ENCODE peak calls at places on chromosomes 11 and 22, in ten cellular contexts. R, A, B, Z, K, V, Y, E, N and D are unnamed samples.

GRCh38 chr11:38089728-38090127 is 1491.7 kb upstream of the RAG2 start:
- ATAC-seq in K (no peak), R (no peak), Z (no peak), E (no peak), N (no peak), Y (no peak), B (no peak), A (no peak), V (no peak), D (no peak)

GRCh38 chr22:29799217-29799680 is 32.1 kb downstream of the UQCR10 start:
- ATAC-seq in N (peak), B (no peak), E (peak), V (no peak), Z (no peak), R (no peak), K (no peak), Y (no peak), A (peak), D (no peak)

GRCh38 chr11:130830563-130830950 is 85.7 kb downstream of the SNX19 start:
- ATAC-seq in R (no peak), Y (no peak), Z (no peak), A (no peak), N (no peak), K (no peak), B (no peak), E (peak), V (no peak), D (no peak)

GRCh38 chr11:85749884-85750283 is 61.1 kb downstream of the SYTL2 start:
- ATAC-seq in K (no peak), Y (no peak), N (peak), V (no peak), Z (no peak), E (no peak), R (no peak), B (no peak), A (no peak), D (no peak)

GRCh38 chr11:34632105-34632780 is 11.3 kb downstream of the EHF start:
- ATAC-seq in N (peak), A (peak), Y (no peak), K (no peak), E (peak), B (no peak), V (no peak), R (no peak), Z (no peak), D (no peak)

GRCh38 chr11:2752204-2752772 is 52.5 kb upstream of the KCNQ1OT1 start:
- ATAC-seq in R (no peak), N (no peak), K (no peak), Z (no peak), E (no peak), A (no peak), Y (no peak), V (no peak), B (no peak), D (no peak)

GRCh38 chr22:49269928-49270327 is 557.7 kb downstream of the BRD1 start:
- ATAC-seq in Z (no peak), R (no peak), E (no peak), V (no peak), N (no peak), A (no peak), B (no peak), K (no peak), Y (no peak), D (no peak)

GRCh38 chr11:13169709-13170108 is 107.9 kb upstream of the BMAL1 start:
- ATAC-seq in K (no peak), R (no peak), A (peak), E (no peak), Y (no peak), B (no peak), Z (no peak), N (no peak), V (no peak), D (no peak)

GRCh38 chr11:12694182-12694531 is 19.9 kb downstream of the TEAD1 start:
- ATAC-seq in A (peak), B (no peak), E (peak), V (no peak), Z (no peak), K (no peak), N (peak), Y (no peak), R (no peak), D (no peak)

GRCh38 chr11:93587858-93588581 is 44.8 kb upstream of the SMCO4 start:
- ATAC-seq in R (no peak), Y (no peak), V (no peak), N (peak), B (no peak), Z (no peak), A (no peak), E (no peak), K (no peak), D (no peak)

GRCh38 chr11:130839950-130840666 is 76.2 kb downstream of the SNX19 start:
- ATAC-seq in V (no peak), Z (no peak), A (peak), R (no peak), B (no peak), Y (no peak), N (no peak), K (no peak), E (peak), D (no peak)

GRCh38 chr11:34345012-34345804 is 12.6 kb downstream of the ABTB2 start:
- ATAC-seq in B (no peak), K (no peak), Y (no peak), R (no peak), E (peak), Z (no peak), A (peak), V (no peak), N (peak), D (no peak)

GRCh38 chr22:31323578-31324550 is 22.3 kb downstream of the PATZ1 start:
- ATAC-seq in R (no peak), V (peak), N (no peak), K (peak), A (no peak), B (no peak), Y (no peak), E (no peak), Z (peak), D (peak)

GRCh38 chr22:36331306-36331911 is 56.4 kb downstream of the MYH9 start:
- ATAC-seq in A (peak), Y (peak), B (peak), V (peak), Z (peak), K (peak), E (peak), N (peak), R (peak), D (peak)

GRCh38 chr11:125364085-125364822 is 131.8 kb downstream of the FEZ1 start:
- ATAC-seq in K (no peak), N (no peak), Y (no peak), R (no peak), B (no peak), A (peak), E (no peak), Z (no peak), V (no peak), D (peak)

GRCh38 chr11:1481861-1482441 is 4.6 kb downstream of the MOB2 start:
- ATAC-seq in R (no peak), E (no peak), Z (no peak), N (no peak), K (no peak), A (no peak), Y (no peak), V (no peak), B (no peak), D (no peak)

GRCh38 chr11:121459413-121460041 is 6.8 kb upstream of the SORL1-AS1 start:
- ATAC-seq in Y (peak), A (no peak), E (no peak), K (peak), V (no peak), N (peak), Z (no peak), R (peak), B (no peak), D (no peak)

GRCh38 chr11:68206211-68206610 is 6.9 kb downstream of the KMT5B start:
- ATAC-seq in N (peak), K (peak), Z (peak), Y (peak), R (peak), B (peak), A (peak), E (peak), V (peak), D (peak)

GRCh38 chr11:12248330-12248729 is 129.0 kb upstream of the PARVA start:
- ATAC-seq in N (peak), Z (no peak), Y (no peak), B (no peak), A (peak), V (no peak), R (no peak), E (no peak), K (no peak), D (no peak)

GRCh38 chr11:120562806-120563425 is 51.4 kb downstream of the GRIK4 start:
- ATAC-seq in A (no peak), E (no peak), R (no peak), Z (no peak), K (no peak), V (no peak), B (no peak), N (no peak), Y (no peak), D (no peak)

GRCh38 chr11:23405350-23405937 is 545.2 kb upstream of the CCDC179 start:
- ATAC-seq in Y (no peak), R (no peak), N (no peak), A (no peak), E (no peak), B (no peak), V (no peak), K (no peak), Z (no peak), D (no peak)

GRCh38 chr11:95674669-95675358 is 114.8 kb downstream of the FAM76B start:
- ATAC-seq in B (no peak), A (no peak), Z (peak), V (peak), N (no peak), R (peak), Y (peak), E (no peak), K (peak), D (peak)

GRCh38 chr11:69866648-69867047 is 47.4 kb upstream of the FGF3 start:
- ATAC-seq in E (no peak), N (no peak), A (no peak), R (no peak), Z (no peak), B (no peak), V (no peak), Y (no peak), K (no peak), D (no peak)

GRCh38 chr22:24059121-24059520 is 48.0 kb downstream of the CABIN1 start:
- ATAC-seq in E (peak), R (no peak), Y (no peak), N (no peak), V (no peak), K (no peak), A (peak), B (no peak), Z (no peak), D (no peak)

GRCh38 chr11:100929377-100929776 is 200.2 kb downstream of the PGR start:
- ATAC-seq in A (peak), R (no peak), Z (no peak), B (no peak), N (no peak), E (no peak), Y (no peak), K (no peak), V (no peak), D (no peak)

GRCh38 chr22:30033137-30033536 is 47.1 kb upstream of the HORMAD2 start:
- ATAC-seq in R (no peak), A (no peak), Z (no peak), N (peak), K (no peak), Y (no peak), B (no peak), V (no peak), E (peak), D (no peak)

GRCh38 chr11:128509990-128510389 is 77.4 kb downstream of the ETS1 start:
- ATAC-seq in E (no peak), N (no peak), R (no peak), Y (peak), Z (peak), K (no peak), V (peak), B (no peak), A (no peak), D (peak)

GRCh38 chr11:88535916-88536547 is 198.5 kb upstream of the CTSC start:
- ATAC-seq in V (peak), E (no peak), R (peak), N (no peak), Z (peak), B (no peak), K (no peak), Y (no peak), A (peak), D (peak)

GRCh38 chr11:65403607-65404121 is 17.2 kb downstream of the FRMD8 start:
- ATAC-seq in K (no peak), R (no peak), B (peak), E (peak), V (peak), A (no peak), Y (no peak), Z (no peak), N (peak), D (no peak)

GRCh38 chr11:9765320-9766101 is 101.6 kb downstream of the SWAP70 start:
- ATAC-seq in V (no peak), E (peak), R (no peak), N (peak), Y (no peak), B (no peak), K (no peak), Z (no peak), A (peak), D (no peak)